ENCODE peak calls at places on chromosomes 16 and 17, in five cellular contexts. D, K, U, H and Z are unnamed samples.

GRCh38 chr17:78653382-78653781 is 76.2 kb upstream of the DNAH17 start:
- DNase-seq in D (no peak), K (peak), U (no peak), H (no peak), Z (no peak)

GRCh38 chr17:61904094-61904710 is 23.6 kb downstream of the INTS2 start:
- DNase-seq in D (peak), K (no peak), U (peak), H (no peak), Z (no peak)

GRCh38 chr16:73166394-73166971 is 118.6 kb upstream of the ZFHX3 start:
- DNase-seq in D (no peak), K (no peak), U (no peak), H (no peak), Z (no peak)

GRCh38 chr16:57127037-57127763 is 34.8 kb downstream of the CPNE2 start:
- DNase-seq in D (no peak), K (no peak), U (no peak), H (no peak), Z (no peak)

GRCh38 chr16:8676737-8677375 is 2.4 kb downstream of the ABAT start:
- DNase-seq in D (no peak), K (no peak), U (no peak), H (no peak), Z (no peak)

GRCh38 chr17:64037180-64037579 is 16.7 kb upstream of the ICAM2 start:
- DNase-seq in D (no peak), K (no peak), U (no peak), H (peak), Z (no peak)

GRCh38 chr17:41976142-41976768 is 9.7 kb downstream of the CNP start:
- DNase-seq in D (no peak), K (no peak), U (no peak), H (no peak), Z (no peak)

GRCh38 chr17:67658265-67658664 is 59.5 kb upstream of the NOL11 start:
- DNase-seq in D (no peak), K (no peak), U (no peak), H (no peak), Z (no peak)

GRCh38 chr16:57167951-57168350 is 17.9 kb downstream of the PSME3IP1 start:
- DNase-seq in D (no peak), K (peak), U (no peak), H (no peak), Z (no peak)

GRCh38 chr17:3917391-3917931 is 1.2 kb upstream of the P2RX1 start:
- DNase-seq in D (no peak), K (peak), U (no peak), H (no peak), Z (no peak)

GRCh38 chr17:48729335-48730239 is 1.0 kb upstream of the HOXB13 start:
- DNase-seq in D (no peak), K (no peak), U (peak), H (no peak), Z (no peak)

GRCh38 chr17:37476431-37477130 is 13.1 kb upstream of the DUSP14 start:
- DNase-seq in D (no peak), K (peak), U (no peak), H (no peak), Z (no peak)

GRCh38 chr16:75234856-75235696 is 16.3 kb downstream of the CTRB1 start:
- DNase-seq in D (no peak), K (no peak), U (no peak), H (no peak), Z (no peak)

GRCh38 chr17:5237541-5238016 is 2.9 kb upstream of the SCIMP start:
- DNase-seq in D (no peak), K (peak), U (peak), H (no peak), Z (no peak)

GRCh38 chr17:22443061-22443460 is 750.7 kb downstream of the KCNJ18 start:
- DNase-seq in D (no peak), K (no peak), U (no peak), H (no peak), Z (no peak)

GRCh38 chr17:8606415-8606814 is 24.1 kb downstream of the MYH10 start:
- DNase-seq in D (no peak), K (no peak), U (no peak), H (no peak), Z (no peak)

GRCh38 chr16:8716592-8716991 is 42.2 kb downstream of the ABAT start:
- DNase-seq in D (no peak), K (peak), U (no peak), H (no peak), Z (no peak)

GRCh38 chr16:81101702-81102101 is 5.5 kb upstream of the GCSH start:
- DNase-seq in D (no peak), K (no peak), U (no peak), H (peak), Z (no peak)

GRCh38 chr17:7436556-7437368 is 1.5 kb downstream of the TMEM102 start:
- DNase-seq in D (peak), K (peak), U (peak), H (no peak), Z (peak)

GRCh38 chr17:50177983-50178834 is 12.4 kb downstream of the SGCA start:
- DNase-seq in D (no peak), K (peak), U (peak), H (no peak), Z (peak)

GRCh38 chr16:28580726-28581315 is 16.0 kb downstream of the SULT1A2 start:
- DNase-seq in D (no peak), K (no peak), U (no peak), H (no peak), Z (no peak)

GRCh38 chr17:18862011-18862410 is 4.1 kb downstream of the PRPSAP2 start:
- DNase-seq in D (no peak), K (no peak), U (no peak), H (no peak), Z (peak)

GRCh38 chr16:64450170-64450569 is 671.7 kb downstream of the CDH11 start:
- DNase-seq in D (no peak), K (peak), U (no peak), H (no peak), Z (no peak)

GRCh38 chr17:49866882-49867413 is 19.1 kb upstream of the TAC4 start:
- DNase-seq in D (no peak), K (no peak), U (no peak), H (no peak), Z (no peak)

GRCh38 chr17:42179911-42180410 is 981 bp downstream of the KCNH4 start:
- DNase-seq in D (no peak), K (peak), U (no peak), H (no peak), Z (no peak)

GRCh38 chr16:3283525-3284447 is 495 bp downstream of the ZNF263 start:
- DNase-seq in D (no peak), K (no peak), U (no peak), H (peak), Z (peak)

GRCh38 chr16:15073101-15073500 is 17.2 kb upstream of the NTAN1 start:
- DNase-seq in D (no peak), K (no peak), U (no peak), H (no peak), Z (no peak)

GRCh38 chr16:21183995-21184394 is 25.5 kb downstream of the LDAF1 start:
- DNase-seq in D (no peak), K (no peak), U (no peak), H (no peak), Z (no peak)